ENCODE peak calls at places on chromosome 6, in four cellular contexts. V is A549, T is H1, B is HCT116. H is an unnamed sample.

GRCh38 chr6:118867181-118867580 is 26.8 kb upstream of the ASF1A start:
- DNase-seq in V (no peak), T (no peak), B (no peak), H (no peak)

GRCh38 chr6:122838060-122838780 is 49.2 kb downstream of the SMPDL3A start:
- DNase-seq in V (peak), T (no peak), B (no peak), H (no peak)

GRCh38 chr6:34520645-34521462 is 35.3 kb downstream of the SPDEF start:
- DNase-seq in V (no peak), T (no peak), B (no peak), H (no peak)

GRCh38 chr6:23091795-23092194 is 522.4 kb downstream of the HDGFL1 start:
- DNase-seq in V (no peak), T (no peak), B (no peak), H (no peak)

GRCh38 chr6:27156874-27157460 is 90.5 kb upstream of the PRSS16 start:
- DNase-seq in V (no peak), T (no peak), B (no peak), H (no peak)

GRCh38 chr6:39102024-39102820 is 12.8 kb downstream of the SAYSD1 start:
- DNase-seq in V (no peak), T (peak), B (no peak), H (peak)

GRCh38 chr6:143286280-143286795 is 164.2 kb downstream of the ADAT2 start:
- DNase-seq in V (no peak), T (no peak), B (no peak), H (no peak)

GRCh38 chr6:25637946-25638345 is 14.1 kb upstream of the SCGN start:
- DNase-seq in V (no peak), T (peak), B (no peak), H (no peak)

GRCh38 chr6:50380409-50381105 is 330.8 kb upstream of the DEFB112 start:
- DNase-seq in V (no peak), T (no peak), B (no peak), H (no peak)

GRCh38 chr6:43368517-43369160 is 808 bp downstream of the ZNF318 start:
- DNase-seq in V (peak), T (peak), B (no peak), H (peak)

GRCh38 chr6:1251198-1252155 is 60.4 kb upstream of the FOXQ1 start:
- DNase-seq in V (no peak), T (no peak), B (no peak), H (no peak)

GRCh38 chr6:56246941-56247653 is at the start of gene COL21A1:
- DNase-seq in V (peak), T (peak), B (no peak), H (no peak)

GRCh38 chr6:145480024-145480423 is 255.3 kb downstream of the EPM2A start:
- DNase-seq in V (no peak), T (no peak), B (no peak), H (no peak)

GRCh38 chr6:122798099-122798641 is 9.1 kb downstream of the SMPDL3A start:
- DNase-seq in V (peak), T (no peak), B (peak), H (no peak)

GRCh38 chr6:10518461-10519216 is 2.5 kb upstream of the GCNT2 start:
- DNase-seq in V (no peak), T (no peak), B (no peak), H (peak)

GRCh38 chr6:154705471-154706113 is 27.6 kb upstream of the SCAF8 start:
- DNase-seq in V (no peak), T (no peak), B (no peak), H (peak)

GRCh38 chr6:138105880-138106664 is 1.1 kb downstream of the PERP start:
- DNase-seq in V (no peak), T (peak), B (no peak), H (no peak)

GRCh38 chr6:2743280-2744205 is 7.2 kb downstream of the MYLK4 start:
- DNase-seq in V (no peak), T (no peak), B (no peak), H (no peak)

GRCh38 chr6:34182751-34183531 is 37.1 kb upstream of the GRM4 start:
- DNase-seq in V (no peak), T (no peak), B (no peak), H (peak)

GRCh38 chr6:85116475-85116874 is 333.4 kb upstream of the NT5E start:
- DNase-seq in V (no peak), T (no peak), B (no peak), H (no peak)

GRCh38 chr6:34126419-34126818 is 19.5 kb downstream of the GRM4 start:
- DNase-seq in V (no peak), T (no peak), B (no peak), H (no peak)

GRCh38 chr6:1049900-1050299 is 262.0 kb upstream of the FOXQ1 start:
- DNase-seq in V (no peak), T (no peak), B (no peak), H (no peak)

GRCh38 chr6:41377071-41377470 is 41.7 kb downstream of the NCR2 start:
- DNase-seq in V (no peak), T (no peak), B (no peak), H (no peak)

GRCh38 chr6:56555438-56555872 is 87.2 kb downstream of the DST start:
- DNase-seq in V (no peak), T (no peak), B (no peak), H (no peak)

GRCh38 chr6:41716516-41717446 is 18.6 kb downstream of the TFEB start:
- DNase-seq in V (no peak), T (no peak), B (no peak), H (no peak)

GRCh38 chr6:47922391-47922790 is 140.6 kb downstream of the OPN5 start:
- DNase-seq in V (no peak), T (peak), B (no peak), H (no peak)

GRCh38 chr6:43798688-43799444 is 28.9 kb downstream of the VEGFA start:
- DNase-seq in V (peak), T (no peak), B (peak), H (peak)

GRCh38 chr6:130293800-130294199 is 71.0 kb upstream of the SAMD3 start:
- DNase-seq in V (peak), T (no peak), B (peak), H (peak)

GRCh38 chr6:41336824-41337223 is 1.4 kb downstream of the NCR2 start:
- DNase-seq in V (no peak), T (no peak), B (no peak), H (no peak)

GRCh38 chr6:141472123-141472522 is 660.6 kb upstream of the GJE1 start:
- DNase-seq in V (no peak), T (no peak), B (no peak), H (no peak)

GRCh38 chr6:128806274-128806673 is 76.7 kb upstream of the LAMA2 start:
- DNase-seq in V (no peak), T (no peak), B (no peak), H (peak)

GRCh38 chr6:29763491-29764289 is 40.5 kb downstream of the HLA-F start:
- DNase-seq in V (no peak), T (no peak), B (no peak), H (peak)

GRCh38 chr6:149060985-149061760 is 256.3 kb upstream of the TAB2 start:
- DNase-seq in V (no peak), T (no peak), B (no peak), H (no peak)
- TF ChIP-seq MAX in V (no peak), T (no peak), B (no peak), H (no peak)

DNA sequence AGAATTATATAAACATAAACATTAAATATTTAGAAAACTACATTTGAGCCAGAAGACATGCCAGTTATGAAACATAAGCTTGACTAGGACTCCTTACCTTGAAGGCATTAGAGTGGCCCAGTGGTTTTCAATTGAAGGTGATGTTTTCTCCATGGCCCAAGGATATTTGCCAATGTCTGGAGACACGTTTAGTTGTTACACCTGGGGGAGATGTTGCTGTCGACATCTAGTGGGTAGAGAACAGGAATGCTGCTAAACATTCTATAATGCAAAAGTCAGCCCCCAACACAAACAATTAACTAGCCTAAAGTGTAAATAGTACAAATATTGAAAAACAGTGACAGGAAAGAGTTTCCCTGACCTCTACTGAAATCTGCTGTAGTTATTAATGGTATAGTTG is 200.9 kb upstream of the HS3ST5 start:
- DNase-seq in V (no peak), T (no peak), B (no peak), H (no peak)
- TF ChIP-seq CTCF in V (no peak), T (peak), B (no peak), H (no peak)

DNA sequence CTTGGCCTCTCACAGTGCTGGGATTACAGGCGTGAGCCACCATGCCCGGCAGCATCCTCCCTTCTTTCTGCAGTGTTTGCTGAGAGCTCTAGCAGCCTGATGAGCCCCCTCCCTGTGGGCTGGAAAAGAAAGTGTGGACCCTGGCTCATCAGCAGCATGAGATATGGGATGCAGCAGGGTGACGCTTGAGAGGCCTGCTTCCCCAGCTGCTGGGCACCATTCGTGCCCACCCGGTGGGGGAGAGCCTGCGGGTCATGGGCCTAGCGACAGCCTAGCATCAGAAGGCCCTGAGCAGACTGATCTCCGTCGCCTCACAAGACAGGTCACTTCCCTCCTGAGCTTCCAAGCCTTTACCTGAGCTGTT is 16.0 kb upstream of the CCDC167 start:
- DNase-seq in V (no peak), T (no peak), B (no peak), H (no peak)
- H3K4me3 ChIP-seq in V (no peak), T (no peak), B (no peak), H (no peak)

GRCh38 chr6:134175532-134176282 is 123.3 kb upstream of the SLC2A12 start:
- DNase-seq in V (peak), T (peak), B (peak), H (peak)
- TF ChIP-seq MAX in V (no peak), T (peak), B (no peak), H (no peak)

GRCh38 chr6:117352466-117353081 is 73.2 kb downstream of the ROS1 start:
- DNase-seq in V (peak), T (no peak), B (peak), H (peak)
- TF ChIP-seq CTCF in V (peak), T (peak), B (peak), H (peak)

DNA sequence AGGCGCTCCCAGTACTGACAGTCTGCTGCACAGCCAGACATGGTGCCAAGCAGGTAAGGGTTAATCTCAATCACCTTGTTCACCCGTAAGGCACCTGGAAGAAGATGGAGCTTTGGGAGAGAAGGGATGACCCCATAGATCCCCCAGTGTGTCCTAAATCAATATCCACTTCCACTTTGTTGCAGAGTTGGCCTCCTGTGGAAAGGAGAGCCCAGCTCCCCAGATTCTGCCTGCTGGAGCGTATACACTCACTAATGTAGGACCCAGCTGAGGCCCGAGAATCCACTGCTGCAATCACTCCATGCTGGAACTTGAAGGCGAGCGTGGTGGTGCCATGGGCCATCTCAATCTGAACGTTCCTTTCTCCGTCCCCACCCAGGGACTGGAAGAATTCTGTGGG is 1.2 kb downstream of the PSMB8 start:
- DNase-seq in V (no peak), T (no peak), B (no peak), H (no peak)
- H3K4me3 ChIP-seq in V (no peak), T (no peak), B (no peak), H (peak)

GRCh38 chr6:98931710-98932109 is 16.0 kb downstream of the FBXL4 start:
- DNase-seq in V (no peak), T (no peak), B (no peak), H (no peak)
- TF ChIP-seq MAX in V (no peak), T (no peak), B (no peak), H (no peak)

GRCh38 chr6:135410856-135411255 is 86.7 kb downstream of the AHI1 start:
- DNase-seq in V (no peak), T (no peak), B (no peak), H (no peak)

GRCh38 chr6:135411849-135412248 is 85.7 kb downstream of the AHI1 start:
- DNase-seq in V (no peak), T (no peak), B (no peak), H (no peak)

DNA sequence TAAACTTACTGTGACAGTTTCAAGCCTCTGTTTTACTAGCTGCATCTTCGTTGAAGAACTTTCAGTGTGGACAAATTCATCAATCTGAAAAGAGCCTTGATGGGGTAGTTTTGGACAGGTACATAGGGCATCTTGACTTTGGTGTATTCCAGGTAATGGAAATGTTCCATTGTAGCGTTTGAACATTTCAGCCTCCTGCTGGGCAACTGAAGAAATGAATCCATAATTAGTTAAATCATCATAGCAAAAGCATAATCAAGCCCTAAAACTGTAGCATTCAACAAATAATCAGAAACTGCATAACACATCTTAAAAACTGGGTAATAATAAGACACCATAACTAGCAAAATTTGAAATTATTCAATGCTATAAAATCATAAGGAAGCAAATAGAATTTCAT is 86.2 kb downstream of the AHI1 start:
- DNase-seq in V (no peak), T (no peak), B (no peak), H (peak)
- TF ChIP-seq CTCF in V (no peak), T (no peak), B (no peak), H (peak)

GRCh38 chr6:37646986-37647764 is 50.5 kb downstream of the MDGA1 start:
- DNase-seq in V (no peak), T (no peak), B (no peak), H (no peak)

GRCh38 chr6:37647765-37648085 is 50.0 kb downstream of the MDGA1 start:
- DNase-seq in V (no peak), T (no peak), B (no peak), H (no peak)

GRCh38 chr6:37646097-37646864 is 51.4 kb downstream of the MDGA1 start:
- DNase-seq in V (no peak), T (no peak), B (no peak), H (no peak)

GRCh38 chr6:37650071-37650481 is 47.6 kb downstream of the MDGA1 start:
- DNase-seq in V (no peak), T (peak), B (no peak), H (no peak)

DNA sequence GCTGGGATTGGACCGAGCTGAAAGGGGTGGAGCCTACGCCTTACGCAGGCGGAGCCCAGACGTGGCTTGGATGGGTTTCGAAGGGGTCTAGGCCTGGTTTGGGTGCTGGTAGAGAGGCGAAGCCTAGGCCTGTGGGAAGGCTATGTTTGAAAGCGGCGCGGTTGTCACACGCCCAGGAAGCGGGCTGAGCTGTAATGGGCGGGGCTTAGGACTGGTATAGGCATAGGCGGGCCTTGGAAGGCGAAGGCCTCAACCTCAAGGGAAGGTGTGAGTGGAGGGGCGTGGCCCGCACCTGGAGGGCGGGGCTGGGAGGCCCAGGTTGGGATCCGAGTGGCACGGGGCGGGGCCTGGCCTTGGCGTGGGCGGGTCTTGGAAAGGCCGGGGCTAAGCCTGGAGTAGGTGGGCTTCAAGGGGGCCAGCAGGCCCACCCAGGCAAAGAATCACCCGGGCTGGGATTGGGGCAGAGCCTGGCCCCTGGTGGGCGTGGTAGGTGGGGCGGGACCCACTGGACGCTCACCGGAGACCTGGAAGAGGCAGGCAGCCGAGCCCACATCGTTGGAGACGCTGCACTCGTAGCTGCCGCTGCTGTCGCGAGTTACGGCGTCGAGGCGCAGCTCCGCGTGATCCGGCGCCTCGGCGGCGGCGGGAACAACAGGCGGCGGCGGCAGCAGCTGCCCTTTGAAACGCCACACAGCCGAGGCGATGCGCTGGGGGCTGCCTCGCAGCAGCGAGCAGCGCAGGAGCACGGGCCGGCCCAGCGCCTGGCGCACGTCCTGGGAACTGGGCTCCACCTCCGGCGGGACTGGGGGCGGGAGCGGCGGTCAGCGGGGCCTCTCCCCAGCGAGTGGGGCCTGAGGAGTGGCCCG is 49.0 kb downstream of the MDGA1 start:
- DNase-seq in V (no peak), T (peak), B (peak), H (no peak)
- H3K4me3 ChIP-seq in V (no peak), T (peak), B (no peak), H (no peak)

H was measured in NB4.